ENCODE peak calls at places on chromosomes 16 and 17, in seven cellular contexts. O is tibial artery; Q is effector memory CD4-positive, alpha-beta T cell; I is breast epithelium; T is ovary; B is Caco-2; Y is vagina. M is an unnamed sample.
A peak's percentile ranks its signal among the peaks of the same experiment; 100 is the strongest.

GRCh38 chr17:9971991-9972390 is 66.9 kb upstream of the RCVRN start:
- DNase-seq in O (peak; percentile 81), T (peak; percentile 63), B (no peak), Y (no peak), I (no peak), Q (no peak), M (no peak)

GRCh38 chr16:49855280-49855821 is 561 bp downstream of the ZNF423 start:
- DNase-seq in I (peak; percentile 49), Q (no peak), B (peak; percentile 81), T (peak; percentile 92), Y (no peak), O (peak; percentile 82), M (peak; percentile 89)

GRCh38 chr16:81940781-81941560 is 70.3 kb downstream of the SDR42E1 start:
- DNase-seq in T (no peak), O (no peak), I (no peak), Q (no peak), B (no peak), Y (no peak), M (no peak)

GRCh38 chr16:28873543-28874201 is 4.6 kb upstream of the ATP2A1 start:
- DNase-seq in O (no peak), B (no peak), T (no peak), Y (no peak), Q (peak; percentile 38), I (no peak), M (no peak)

GRCh38 chr17:69473801-69474170 is 59.3 kb downstream of the MAP2K6 start:
- DNase-seq in Y (no peak), Q (no peak), T (no peak), I (no peak), O (no peak), B (no peak), M (no peak)

GRCh38 chr17:45850468-45850867 is 5.8 kb downstream of the SPPL2C start:
- DNase-seq in Q (no peak), I (no peak), B (no peak), Y (no peak), O (no peak), T (no peak), M (no peak)

GRCh38 chr17:50708050-50709000 is 611 bp upstream of the ANKRD40 start:
- DNase-seq in T (no peak), Y (no peak), I (no peak), O (no peak), Q (no peak), B (no peak), M (no peak)

GRCh38 chr16:81283044-81283443 is 31.7 kb upstream of the GAN start:
- DNase-seq in I (no peak), Y (no peak), O (no peak), Q (no peak), T (no peak), B (no peak), M (no peak)

GRCh38 chr17:337453-337852 is 15.2 kb downstream of the RPH3AL start:
- DNase-seq in I (no peak), T (no peak), Q (no peak), B (no peak), Y (no peak), O (peak; percentile 6), M (no peak)

GRCh38 chr17:334974-335481 is 17.6 kb downstream of the RPH3AL start:
- DNase-seq in I (no peak), B (no peak), T (no peak), O (peak; percentile 16), Q (no peak), Y (no peak), M (no peak)

GRCh38 chr17:335691-336090 is 16.9 kb downstream of the RPH3AL start:
- DNase-seq in B (no peak), O (peak; percentile 10), I (no peak), Q (no peak), Y (no peak), T (no peak), M (no peak)

GRCh38 chr17:337022-337420 is 15.6 kb downstream of the RPH3AL start:
- DNase-seq in I (no peak), Y (no peak), B (no peak), T (no peak), O (no peak), Q (no peak), M (no peak)

GRCh38 chr17:336110-337021 is 16.2 kb downstream of the RPH3AL start:
- DNase-seq in T (peak; percentile 93), B (peak; percentile 17), O (peak; percentile 70), Q (no peak), I (no peak), Y (no peak), M (peak; percentile 40)
- H3K4me1 ChIP-seq in T (peaks cover 34% of the 10 kb centered on the region), B (no peaks in the 10 kb centered on the region), O (no peaks in the 10 kb centered on the region), Q (peaks cover 8% of the 10 kb centered on the region), I (no peaks in the 10 kb centered on the region), Y (peaks cover 41% of the 10 kb centered on the region), M (peaks cover 26% of the 10 kb centered on the region)

DNA sequence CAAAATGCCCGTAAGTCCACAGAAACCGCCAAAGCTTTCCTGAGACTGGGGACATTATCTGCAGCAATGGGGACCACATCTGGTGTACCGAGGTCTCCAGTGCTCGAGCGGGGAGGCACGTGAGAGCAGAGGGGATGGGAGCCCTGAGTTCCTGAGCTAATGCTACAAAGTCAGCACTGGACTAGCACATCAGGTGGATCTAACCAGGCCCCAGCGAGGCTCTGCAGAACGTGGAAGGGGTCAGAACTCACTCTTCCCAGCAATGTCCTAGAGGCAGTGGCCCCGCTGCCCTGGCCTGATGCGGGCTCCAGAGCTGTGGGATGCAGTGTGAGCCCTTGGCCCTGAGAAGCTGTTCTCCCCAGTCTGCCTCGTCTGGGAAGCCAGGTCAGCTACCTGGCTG is 39.9 kb upstream of the SLC38A10 start:
- DNase-seq in B (no peak), Y (no peak), O (no peak), I (no peak), Q (no peak), T (no peak), M (no peak)
- H3K4me1 ChIP-seq in B (peaks cover 79% of the 10 kb centered on the region), Y (peaks cover 48% of the 10 kb centered on the region), O (peaks cover 7% of the 10 kb centered on the region), I (peaks cover 16% of the 10 kb centered on the region), Q (no peaks in the 10 kb centered on the region), T (peaks cover 22% of the 10 kb centered on the region), M (peaks cover 64% of the 10 kb centered on the region)

GRCh38 chr16:67942200-67942509 is 1.8 kb downstream of the LCAT start:
- DNase-seq in T (no peak), I (no peak), Y (no peak), O (peak; percentile 25), B (peak; percentile 76), Q (no peak), M (no peak)
- H3K4me1 ChIP-seq in T (peaks cover 24% of the 10 kb centered on the region), I (peaks cover 3% of the 10 kb centered on the region), Y (peaks cover 57% of the 10 kb centered on the region), O (peaks cover 22% of the 10 kb centered on the region), B (peaks cover 9% of the 10 kb centered on the region), Q (peaks cover 22% of the 10 kb centered on the region), M (peaks cover 28% of the 10 kb centered on the region)

DNA sequence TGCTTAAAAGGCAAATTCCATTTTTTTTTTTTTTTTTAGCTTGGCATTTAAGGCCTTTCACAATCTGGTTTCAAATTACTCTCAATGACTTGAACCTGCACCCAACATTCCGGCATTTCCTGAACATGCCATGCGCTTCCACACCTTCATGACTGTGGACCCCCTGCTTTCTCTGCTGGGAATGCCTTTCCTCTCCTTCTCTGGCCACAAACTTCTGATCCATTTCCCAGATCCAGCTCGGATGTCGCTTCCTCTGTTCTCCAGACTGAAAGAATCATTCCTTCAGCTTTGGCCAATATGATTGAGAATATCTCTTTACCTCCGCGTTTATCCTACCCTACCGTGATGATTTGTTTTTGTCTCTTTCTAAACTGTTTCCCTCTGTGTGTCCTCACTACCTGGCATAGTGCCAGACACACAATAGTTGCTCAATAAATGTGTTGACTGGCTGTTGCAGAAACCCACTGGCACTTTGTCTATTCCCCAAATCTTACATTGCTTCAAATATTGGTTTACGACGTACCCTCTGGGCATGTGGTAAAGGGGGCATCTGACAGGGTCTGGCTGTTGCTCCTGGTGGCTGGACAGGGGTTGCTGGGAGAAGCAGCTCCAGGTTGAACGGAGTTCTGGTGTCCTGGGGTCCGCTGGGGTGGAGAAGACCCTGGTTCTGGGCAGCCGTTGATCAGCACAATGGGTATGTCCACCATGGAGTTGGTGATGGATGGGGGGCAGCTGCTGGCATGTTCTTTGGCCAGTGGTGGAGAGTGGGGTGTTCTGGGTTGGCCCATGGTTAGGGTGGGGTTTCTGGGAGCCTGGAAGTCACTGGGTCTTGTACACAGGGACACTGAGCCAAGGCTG is 14.7 kb downstream of the TNS4 start:
- DNase-seq in B (no peak), T (peak; percentile 19), Y (no peak), O (no peak), Q (no peak), I (no peak), M (peak; percentile 33)
- H3K4me1 ChIP-seq in B (peaks cover 10% of the 10 kb centered on the region), T (peaks cover 12% of the 10 kb centered on the region), Y (peaks cover 89% of the 10 kb centered on the region), O (no peaks in the 10 kb centered on the region), Q (peaks cover 30% of the 10 kb centered on the region), I (peaks cover 21% of the 10 kb centered on the region), M (peaks cover 5% of the 10 kb centered on the region)

GRCh38 chr16:66516172-66516807 is 33.6 kb downstream of the TK2 start:
- DNase-seq in Q (no peak), Y (no peak), B (no peak), O (no peak), T (no peak), I (no peak), M (no peak)

GRCh38 chr16:66519482-66519881 is 30.4 kb downstream of the TK2 start:
- DNase-seq in O (no peak), T (no peak), B (no peak), I (no peak), Q (no peak), Y (no peak), M (no peak)

GRCh38 chr16:66515543-66516171 is 34.3 kb downstream of the TK2 start:
- DNase-seq in I (no peak), O (peak; percentile 56), Y (no peak), B (no peak), T (peak; percentile 56), Q (no peak), M (no peak)

GRCh38 chr16:66517586-66518263 is 32.2 kb downstream of the TK2 start:
- DNase-seq in T (peak; percentile 61), Y (no peak), Q (no peak), I (no peak), O (no peak), B (no peak), M (no peak)

GRCh38 chr16:66516808-66517585 is 32.9 kb downstream of the TK2 start:
- DNase-seq in T (peak; percentile 99), Q (peak; percentile 78), I (peak; percentile 97), O (peak; percentile 99), B (peak; percentile 96), Y (peak; percentile 99), M (peak; percentile 98)
- H3K4me1 ChIP-seq in T (peaks cover 21% of the 10 kb centered on the region), Q (peaks cover 62% of the 10 kb centered on the region), I (peaks cover 27% of the 10 kb centered on the region), O (peaks cover 45% of the 10 kb centered on the region), B (peaks cover 37% of the 10 kb centered on the region), Y (peaks cover 59% of the 10 kb centered on the region), M (peaks cover 40% of the 10 kb centered on the region)

GRCh38 chr17:61405686-61406542 is 6.3 kb downstream of the TBX2 start:
- DNase-seq in O (peak; percentile 19), I (no peak), B (no peak), T (peak; percentile 16), Q (no peak), Y (no peak), M (no peak)
- H3K4me1 ChIP-seq in O (peaks cover 62% of the 10 kb centered on the region), I (no peaks in the 10 kb centered on the region), B (no peaks in the 10 kb centered on the region), T (peaks cover 1% of the 10 kb centered on the region), Q (peaks cover 58% of the 10 kb centered on the region), Y (peaks cover 61% of the 10 kb centered on the region), M (peaks cover 6% of the 10 kb centered on the region)

M was measured in gastrocnemius medialis.